ENCODE peak calls at places on chromosome 9, in four cellular contexts. One of them, this sample, is unnamed.

GRCh38 chr9:38036359-38037084 is 32.5 kb downstream of the SHB start:
- DNase-seq in K562: peak
- DNase-seq in SK-N-SH: no peak
- DNase-seq in HepG2: no peak
- DNase-seq in this sample: no peak

GRCh38 chr9:89431930-89432725 is 65.8 kb downstream of the SEMA4D start:
- DNase-seq in SK-N-SH: no peak
- DNase-seq in HepG2: no peak
- DNase-seq in K562: no peak
- DNase-seq in this sample: no peak

GRCh38 chr9:135148386-135148785 is 60.9 kb downstream of the OLFM1 start:
- DNase-seq in K562: no peak
- DNase-seq in SK-N-SH: no peak
- DNase-seq in HepG2: no peak
- DNase-seq in this sample: no peak

GRCh38 chr9:61673247-61673646 is 483.4 kb downstream of the SPATA31A7 start:
- DNase-seq in HepG2: no peak
- DNase-seq in K562: no peak
- DNase-seq in SK-N-SH: no peak
- DNase-seq in this sample: no peak

GRCh38 chr9:32665101-32665500 is 29.6 kb upstream of the TAF1L start:
- DNase-seq in K562: no peak
- DNase-seq in SK-N-SH: no peak
- DNase-seq in HepG2: no peak
- DNase-seq in this sample: no peak

GRCh38 chr9:116100711-116101111 is 52.9 kb upstream of the PAPPA start:
- DNase-seq in HepG2: no peak
- DNase-seq in K562: no peak
- DNase-seq in SK-N-SH: no peak
- DNase-seq in this sample: no peak

GRCh38 chr9:108466238-108466637 is 389.5 kb downstream of the ACTL7B start:
- DNase-seq in SK-N-SH: no peak
- DNase-seq in HepG2: no peak
- DNase-seq in K562: no peak
- DNase-seq in this sample: no peak

GRCh38 chr9:127161081-127161621 is 38.7 kb upstream of the ANGPTL2 start:
- DNase-seq in HepG2: no peak
- DNase-seq in SK-N-SH: no peak
- DNase-seq in K562: no peak
- DNase-seq in this sample: no peak

GRCh38 chr9:69179037-69179436 is 5.0 kb downstream of the TJP2 start:
- DNase-seq in SK-N-SH: no peak
- DNase-seq in HepG2: no peak
- DNase-seq in K562: no peak
- DNase-seq in this sample: no peak

GRCh38 chr9:89802809-89803355 is 198.1 kb downstream of the GADD45G start:
- DNase-seq in HepG2: no peak
- DNase-seq in SK-N-SH: peak
- DNase-seq in K562: no peak
- DNase-seq in this sample: peak

GRCh38 chr9:38687992-38688391 is 31.9 kb downstream of the FAM240B start:
- DNase-seq in HepG2: no peak
- DNase-seq in K562: no peak
- DNase-seq in SK-N-SH: no peak
- DNase-seq in this sample: no peak

GRCh38 chr9:89986190-89986589 is 381.4 kb downstream of the GADD45G start:
- DNase-seq in K562: no peak
- DNase-seq in HepG2: no peak
- DNase-seq in SK-N-SH: no peak
- DNase-seq in this sample: no peak

GRCh38 chr9:6877671-6878161 is 119.9 kb downstream of the KDM4C start:
- DNase-seq in SK-N-SH: no peak
- DNase-seq in K562: no peak
- DNase-seq in HepG2: peak
- DNase-seq in this sample: no peak

GRCh38 chr9:21993893-21994525 is at the start of gene CDKN2A:
- DNase-seq in K562: no peak
- DNase-seq in SK-N-SH: peak
- DNase-seq in HepG2: no peak
- DNase-seq in this sample: no peak

GRCh38 chr9:21056931-21057330 is 20.8 kb downstream of the IFNB1 start:
- DNase-seq in K562: no peak
- DNase-seq in HepG2: no peak
- DNase-seq in SK-N-SH: no peak
- DNase-seq in this sample: no peak

GRCh38 chr9:78213696-78214095 is 22.2 kb upstream of the CEP78 start:
- DNase-seq in HepG2: peak
- DNase-seq in SK-N-SH: peak
- DNase-seq in K562: no peak
- DNase-seq in this sample: no peak

DNA sequence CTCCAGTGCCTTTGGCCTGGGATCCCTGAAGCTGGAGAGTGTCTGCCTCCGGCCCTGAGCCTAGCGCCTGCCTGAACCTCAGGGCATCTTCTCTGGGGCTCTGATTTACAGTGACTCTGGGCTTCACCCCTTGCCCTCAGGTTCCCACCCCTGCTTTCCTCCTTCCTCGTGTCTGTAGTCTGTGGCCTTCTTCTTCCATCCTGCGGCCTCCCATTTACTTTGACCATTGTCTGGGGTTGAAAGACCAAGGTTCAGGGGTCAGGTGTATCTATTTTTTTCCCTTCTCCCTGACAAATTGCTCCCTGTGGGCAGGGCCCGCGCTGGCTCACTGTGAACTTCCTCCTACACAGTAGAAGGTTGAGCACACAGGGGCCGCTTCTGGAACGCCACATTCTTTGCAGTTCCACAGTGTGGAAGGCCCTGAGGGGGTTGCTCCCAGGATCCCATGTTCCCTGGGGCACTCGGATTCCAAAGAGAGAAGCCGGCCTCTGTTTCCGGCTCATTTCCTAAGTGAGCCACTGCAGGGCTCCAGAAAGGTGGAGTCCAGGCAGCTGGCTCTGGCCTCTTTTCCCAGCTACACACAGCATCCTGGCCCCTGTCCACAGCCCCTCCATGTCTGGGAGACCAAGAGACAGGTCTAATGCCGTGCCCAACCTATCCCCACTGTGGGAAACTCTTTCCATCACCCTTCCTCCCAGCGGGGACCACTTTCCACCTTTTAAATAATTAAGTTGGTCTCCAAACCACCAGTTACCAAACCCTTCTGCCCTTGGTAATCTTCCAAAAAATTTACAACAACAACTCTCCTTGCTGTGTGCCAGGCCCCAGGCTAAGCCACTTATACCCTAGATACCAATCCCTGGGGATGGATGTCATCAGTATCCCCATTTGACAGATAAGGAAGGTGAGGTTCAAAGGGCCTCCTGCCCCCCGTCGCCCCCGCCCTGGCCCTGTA is 140.3 kb upstream of the IER5L start:
- DNase-seq in K562: no peak
- DNase-seq in SK-N-SH: no peak
- DNase-seq in HepG2: peak
- DNase-seq in this sample: no peak
- TF ChIP-seq ELF1 in K562: no peak
- TF ChIP-seq ELF1 in SK-N-SH: no peak
- TF ChIP-seq ELF1 in HepG2: peak
- TF ChIP-seq ELF1 in this sample: no peak

GRCh38 chr9:124217839-124218437 is 39.8 kb upstream of the NEK6 start:
- DNase-seq in HepG2: no peak
- DNase-seq in SK-N-SH: no peak
- DNase-seq in K562: no peak
- DNase-seq in this sample: no peak

GRCh38 chr9:124219290-124219605 is 38.5 kb upstream of the NEK6 start:
- DNase-seq in K562: no peak
- DNase-seq in HepG2: no peak
- DNase-seq in SK-N-SH: no peak
- DNase-seq in this sample: no peak

GRCh38 chr9:124216474-124217176 is 41.1 kb upstream of the NEK6 start:
- DNase-seq in HepG2: no peak
- DNase-seq in SK-N-SH: no peak
- DNase-seq in K562: no peak
- DNase-seq in this sample: no peak

GRCh38 chr9:124220551-124221451 is 36.9 kb upstream of the NEK6 start:
- DNase-seq in SK-N-SH: peak
- DNase-seq in K562: no peak
- DNase-seq in HepG2: peak
- DNase-seq in this sample: no peak

GRCh38 chr9:124218438-124219289 is 39.1 kb upstream of the NEK6 start:
- DNase-seq in SK-N-SH: no peak
- DNase-seq in K562: peak
- DNase-seq in HepG2: peak
- DNase-seq in this sample: peak
- TF ChIP-seq ELF1 in SK-N-SH: no peak
- TF ChIP-seq ELF1 in K562: no peak
- TF ChIP-seq ELF1 in HepG2: peak
- TF ChIP-seq ELF1 in this sample: no peak

DNA sequence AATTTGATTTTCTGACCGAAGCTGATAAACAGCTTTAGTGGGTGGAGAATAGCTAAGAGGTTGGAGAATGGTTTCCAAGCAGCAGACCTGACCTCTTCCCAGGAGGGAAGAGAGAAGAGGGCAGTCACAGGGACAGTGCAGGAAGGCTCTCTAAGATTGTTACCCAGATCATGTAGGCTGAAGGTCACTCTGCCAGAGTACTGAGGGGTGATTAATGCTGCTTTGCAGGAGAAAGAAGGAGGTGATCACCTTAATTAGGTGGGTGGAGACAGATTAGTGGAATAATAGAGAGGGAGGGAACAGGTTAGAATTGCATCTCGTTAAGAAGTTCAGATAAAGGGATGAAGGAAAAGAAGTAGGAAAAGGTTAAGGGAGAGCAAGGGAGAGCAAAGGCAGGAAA is 440.5 kb downstream of the BRINP1 start:
- DNase-seq in K562: no peak
- DNase-seq in SK-N-SH: no peak
- DNase-seq in HepG2: no peak
- DNase-seq in this sample: no peak
- TF ChIP-seq ELF1 in K562: no peak
- TF ChIP-seq ELF1 in SK-N-SH: no peak
- TF ChIP-seq ELF1 in HepG2: no peak
- TF ChIP-seq ELF1 in this sample: no peak

GRCh38 chr9:137077010-137077747 is at the start of gene UAP1L1:
- DNase-seq in K562: peak
- DNase-seq in HepG2: no peak
- DNase-seq in SK-N-SH: peak
- DNase-seq in this sample: no peak
- TF ChIP-seq ELF1 in K562: no peak
- TF ChIP-seq ELF1 in HepG2: no peak
- TF ChIP-seq ELF1 in SK-N-SH: no peak
- TF ChIP-seq ELF1 in this sample: no peak

GRCh38 chr9:70902171-70902570 is 219.2 kb downstream of the TRPM3 start:
- DNase-seq in HepG2: no peak
- DNase-seq in SK-N-SH: no peak
- DNase-seq in K562: no peak
- DNase-seq in this sample: no peak
- TF ChIP-seq ELF1 in HepG2: no peak
- TF ChIP-seq ELF1 in SK-N-SH: no peak
- TF ChIP-seq ELF1 in K562: no peak
- TF ChIP-seq ELF1 in this sample: no peak

This sample was measured in HCT116.